ENCODE peak calls at places on chromosome 4, in six cellular contexts. A is neural progenitor cell; W is activated CD4-positive, CD25-positive, alpha-beta regulatory T cell treated with anti-CD3 and anti-CD28 coated beads, Interleukin-2, amount 50 U/mL, for 72 hours; R is neural crest cell; N is OCI-LY7; E is retina. Y is an unnamed sample.

GRCh38 chr4:3689006-3689405 is 77.2 kb upstream of the ADRA2C start:
- DNase-seq in E (no peak), N (no peak), W (no peak), A (no peak), R (no peak), Y (no peak)

GRCh38 chr4:73446336-73446938 is 10.4 kb downstream of the AFP start:
- DNase-seq in R (no peak), W (no peak), N (peak), E (no peak), A (peak), Y (no peak)

GRCh38 chr4:19300213-19300612 is 951.5 kb upstream of the SLIT2 start:
- DNase-seq in N (no peak), R (no peak), W (no peak), A (no peak), E (no peak), Y (no peak)

GRCh38 chr4:1309261-1310010 is 19.7 kb downstream of the MAEA start:
- DNase-seq in W (peak), A (peak), R (peak), E (peak), N (peak), Y (peak)

GRCh38 chr4:176313596-176314341 is 6.0 kb upstream of the SPCS3 start:
- DNase-seq in R (no peak), E (peak), N (no peak), A (no peak), W (no peak), Y (no peak)

GRCh38 chr4:55503164-55503563 is 43.5 kb downstream of the CLOCK start:
- DNase-seq in N (no peak), W (no peak), R (no peak), A (no peak), E (no peak), Y (no peak)

GRCh38 chr4:182776376-182777058 is 140.7 kb downstream of the DCTD start:
- DNase-seq in W (no peak), N (no peak), E (no peak), R (no peak), A (peak), Y (no peak)

GRCh38 chr4:108165601-108166000 is 3.1 kb downstream of the LEF1 start:
- DNase-seq in R (no peak), E (peak), N (peak), A (no peak), W (no peak), Y (no peak)

GRCh38 chr4:959338-960139 is 13.8 kb downstream of the DGKQ start:
- DNase-seq in R (no peak), E (peak), A (no peak), W (no peak), N (no peak), Y (no peak)

GRCh38 chr4:85448880-85449763 is 25.8 kb upstream of the ARHGAP24 start:
- DNase-seq in R (no peak), A (no peak), W (no peak), N (peak), E (no peak), Y (no peak)

GRCh38 chr4:24588216-24588954 is 4.0 kb upstream of the DHX15 start:
- DNase-seq in R (no peak), N (no peak), E (no peak), A (no peak), W (no peak), Y (no peak)

GRCh38 chr4:140168474-140168873 is 14.5 kb upstream of the MAML3 start:
- DNase-seq in W (no peak), N (no peak), R (no peak), A (peak), E (no peak), Y (no peak)

GRCh38 chr4:24792552-24792951 is 2.8 kb upstream of the SOD3 start:
- DNase-seq in N (no peak), A (no peak), E (no peak), R (no peak), W (no peak), Y (no peak)

GRCh38 chr4:102449751-102450352 is 51.3 kb upstream of the NFKB1 start:
- DNase-seq in W (no peak), E (peak), N (peak), R (peak), A (peak), Y (peak)

GRCh38 chr4:150250998-150251651 is 172.9 kb downstream of the DCLK2 start:
- DNase-seq in E (no peak), W (no peak), A (no peak), R (no peak), N (no peak), Y (no peak)

GRCh38 chr4:124325676-124326075 is 386.9 kb downstream of the ANKRD50 start:
- DNase-seq in W (no peak), E (no peak), R (no peak), N (no peak), A (no peak), Y (no peak)

GRCh38 chr4:72507167-72507566 is 61.9 kb downstream of the ADAMTS3 start:
- DNase-seq in R (no peak), N (no peak), E (no peak), A (no peak), W (no peak), Y (no peak)

GRCh38 chr4:38753021-38753806 is 29.6 kb downstream of the TLR10 start:
- DNase-seq in E (peak), N (no peak), W (no peak), R (peak), A (peak), Y (peak)

GRCh38 chr4:118270492-118270891 is 82.3 kb downstream of the PRSS12 start:
- DNase-seq in W (no peak), R (no peak), E (no peak), A (peak), N (peak), Y (no peak)

GRCh38 chr4:23934915-23935314 is 45.1 kb upstream of the PPARGC1A start:
- DNase-seq in E (no peak), N (no peak), W (no peak), R (no peak), A (no peak), Y (peak)

GRCh38 chr4:94169803-94170372 is 37.8 kb upstream of the SMARCAD1 start:
- DNase-seq in A (no peak), E (no peak), W (no peak), R (no peak), N (no peak), Y (no peak)

GRCh38 chr4:7970031-7970946 is 30.6 kb upstream of the AFAP1 start:
- DNase-seq in N (no peak), R (no peak), A (no peak), E (peak), W (no peak), Y (peak)

GRCh38 chr4:3613980-3614730 is 81.9 kb upstream of the LRPAP1 start:
- DNase-seq in R (no peak), N (no peak), A (no peak), W (no peak), E (no peak), Y (no peak)

GRCh38 chr4:6180841-6181631 is 19.3 kb downstream of the JAKMIP1 start:
- DNase-seq in R (no peak), A (no peak), N (peak), W (peak), E (no peak), Y (no peak)

GRCh38 chr4:149409186-149410056 is 406.2 kb downstream of the IQCM start:
- DNase-seq in N (no peak), E (no peak), R (no peak), A (no peak), W (no peak), Y (no peak)

GRCh38 chr4:176193898-176194297 is 1.5 kb downstream of the SPATA4 start:
- DNase-seq in R (no peak), E (no peak), A (no peak), W (no peak), N (no peak), Y (no peak)

GRCh38 chr4:142435599-142436235 is 410.4 kb downstream of the INPP4B start:
- DNase-seq in A (peak), W (no peak), E (no peak), N (no peak), R (no peak), Y (no peak)

GRCh38 chr4:147582386-147583077 is 34.7 kb upstream of the TMEM184C start:
- DNase-seq in A (no peak), E (no peak), R (no peak), N (no peak), W (no peak), Y (no peak)

GRCh38 chr4:184796906-184797305 is 28.9 kb downstream of the ACSL1 start:
- DNase-seq in A (no peak), N (no peak), W (no peak), E (no peak), R (no peak), Y (no peak)

GRCh38 chr4:53014368-53014767 is 152.3 kb downstream of the RASL11B start:
- DNase-seq in W (no peak), E (no peak), R (no peak), A (no peak), N (no peak), Y (no peak)

GRCh38 chr4:164807611-164808010 is 53.7 kb downstream of the SMIM31 start:
- DNase-seq in W (no peak), N (no peak), R (no peak), A (peak), E (no peak), Y (no peak)

GRCh38 chr4:917466-917865 is 14.7 kb downstream of the GAK start:
- DNase-seq in E (no peak), W (no peak), R (no peak), N (no peak), A (no peak), Y (no peak)

GRCh38 chr4:112340048-112340447 is 42.9 kb downstream of the ALPK1 start:
- DNase-seq in R (no peak), A (peak), N (no peak), E (no peak), W (no peak), Y (no peak)

GRCh38 chr4:25551608-25552007 is 104.0 kb upstream of the SLC34A2 start:
- DNase-seq in E (no peak), W (no peak), N (no peak), A (no peak), R (no peak), Y (peak)

GRCh38 chr4:83855044-83855443 is 319.1 kb downstream of the GPAT3 start:
- DNase-seq in N (no peak), A (no peak), R (no peak), W (no peak), E (no peak), Y (no peak)

GRCh38 chr4:8228319-8229250 is 29.5 kb downstream of the SH3TC1 start:
- DNase-seq in A (peak), W (peak), R (no peak), E (peak), N (peak), Y (peak)

GRCh38 chr4:126627255-126627654 is 1005.5 kb upstream of the INTU start:
- DNase-seq in N (no peak), W (no peak), E (no peak), A (peak), R (no peak), Y (no peak)

GRCh38 chr4:13371050-13371449 is 113.1 kb downstream of the RAB28 start:
- DNase-seq in R (no peak), E (no peak), A (no peak), W (no peak), N (no peak), Y (no peak)